ENCODE peak calls at places on chromosomes 11 and 22, in seven cellular contexts. J, R, I, K, S, O and Z are unnamed samples.

GRCh38 chr11:119567667-119568582 is 145.0 kb upstream of the THY1 start:
- DNase-seq in J (peak), R (no peak), I (peak), K (peak), S (no peak), O (no peak), Z (no peak)

GRCh38 chr22:38946771-38947170 is 10.6 kb upstream of the APOBEC3A start:
- DNase-seq in J (no peak), R (no peak), I (no peak), K (no peak), S (no peak), O (no peak), Z (no peak)

GRCh38 chr22:27323646-27324045 is 477.9 kb downstream of the MN1 start:
- DNase-seq in J (no peak), R (no peak), I (no peak), K (no peak), S (no peak), O (no peak), Z (no peak)

GRCh38 chr11:112227002-112227401 is 774 bp downstream of the PTS start:
- DNase-seq in J (no peak), R (no peak), I (peak), K (no peak), S (no peak), O (no peak), Z (no peak)

GRCh38 chr11:76263657-76264056 is 57.4 kb upstream of the WNT11 start:
- DNase-seq in J (no peak), R (no peak), I (no peak), K (no peak), S (no peak), O (no peak), Z (no peak)

GRCh38 chr22:46122511-46122971 is 27.8 kb upstream of the PPARA start:
- DNase-seq in J (peak), R (peak), I (peak), K (peak), S (no peak), O (peak), Z (no peak)

GRCh38 chr11:106585061-106585460 is 433.2 kb downstream of the GUCY1A2 start:
- DNase-seq in J (peak), R (no peak), I (peak), K (no peak), S (no peak), O (no peak), Z (no peak)

GRCh38 chr22:40703174-40703573 is 23.9 kb downstream of the MCHR1 start:
- DNase-seq in J (no peak), R (no peak), I (no peak), K (no peak), S (no peak), O (no peak), Z (no peak)

GRCh38 chr11:62865641-62866040 is 15.1 kb upstream of the SLC3A2 start:
- DNase-seq in J (no peak), R (no peak), I (no peak), K (no peak), S (no peak), O (no peak), Z (no peak)

GRCh38 chr22:17106785-17107546 is 14.2 kb downstream of the TMEM121B start:
- DNase-seq in J (no peak), R (no peak), I (no peak), K (no peak), S (no peak), O (no peak), Z (no peak)

GRCh38 chr11:103906291-103906850 is 130.1 kb upstream of the DDI1 start:
- DNase-seq in J (no peak), R (no peak), I (no peak), K (no peak), S (no peak), O (no peak), Z (no peak)
- H3K27ac ChIP-seq in J (no peak), R (no peak), I (no peak), K (no peak), S (no peak), O (no peak), Z (no peak)

DNA sequence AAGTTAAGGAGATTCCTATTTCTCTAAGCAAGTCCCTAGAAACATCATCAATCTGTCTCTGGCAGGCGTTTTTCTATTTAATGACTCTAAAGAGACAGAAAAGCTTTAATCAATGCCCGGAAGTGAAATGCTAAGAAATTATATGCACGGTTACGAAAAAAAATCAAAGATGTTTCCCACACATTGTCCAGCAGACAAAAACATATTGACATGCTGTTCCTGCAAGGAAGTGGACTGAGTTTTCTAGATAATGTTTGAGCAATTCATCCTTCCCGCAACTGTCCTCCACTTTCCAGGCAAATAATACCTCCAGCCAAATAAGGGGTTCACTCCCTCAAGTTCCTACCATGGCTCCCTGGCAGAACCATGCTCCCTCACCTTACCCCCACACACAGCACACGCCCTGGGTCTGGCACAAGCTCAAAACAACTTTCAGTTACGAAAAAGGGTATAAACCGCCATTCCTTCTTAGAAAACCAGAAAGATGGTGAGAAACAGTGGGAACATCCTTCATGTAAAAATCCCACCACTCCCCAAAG is 29.6 kb downstream of the GALNT18 start:
- DNase-seq in J (no peak), R (no peak), I (no peak), K (no peak), S (no peak), O (no peak), Z (no peak)
- H3K27ac ChIP-seq in J (no peak), R (no peak), I (no peak), K (no peak), S (no peak), O (no peak), Z (no peak)

DNA sequence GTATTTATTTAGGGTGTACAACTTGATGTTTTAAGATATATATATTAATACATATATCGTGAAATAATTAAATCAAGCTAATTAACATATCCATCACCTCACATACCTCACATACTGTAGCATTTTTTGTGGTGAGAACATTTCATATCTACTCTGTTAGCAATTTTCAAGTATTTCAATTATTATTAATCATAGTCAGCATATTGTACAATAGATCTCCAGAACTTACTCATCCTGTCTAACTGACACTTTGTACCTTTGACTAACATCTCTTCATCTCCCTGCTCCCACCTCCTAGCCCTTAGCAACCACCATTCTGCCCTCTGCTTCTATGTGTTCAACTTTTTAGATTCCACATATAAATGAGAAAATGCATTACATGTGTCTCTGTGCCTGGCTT is 108.4 kb downstream of the BARX2 start:
- DNase-seq in J (no peak), R (no peak), I (no peak), K (no peak), S (no peak), O (no peak), Z (no peak)
- H3K27ac ChIP-seq in J (no peak), R (no peak), I (no peak), K (no peak), S (no peak), O (no peak), Z (no peak)

DNA sequence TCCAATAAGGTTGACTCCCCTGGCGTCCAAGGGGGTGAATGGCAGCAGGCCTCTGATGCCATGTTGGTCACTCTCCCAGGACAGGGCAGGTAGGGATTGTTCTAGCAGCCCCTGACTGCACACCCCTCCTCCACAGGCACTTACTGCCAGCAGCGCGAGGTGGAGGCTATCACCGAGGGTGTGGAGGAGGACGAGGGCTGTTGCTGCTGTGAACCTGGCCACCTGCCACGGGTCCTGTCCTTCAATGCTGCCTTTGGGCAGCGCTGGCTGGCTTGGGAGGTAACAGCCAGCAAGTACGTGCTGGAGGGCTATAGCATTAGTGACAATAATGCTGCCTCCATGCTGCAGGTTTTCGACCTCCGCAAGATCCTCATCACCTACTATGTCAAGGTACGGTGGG is 7.7 kb upstream of the SIPA1 start:
- DNase-seq in J (no peak), R (no peak), I (no peak), K (no peak), S (no peak), O (no peak), Z (no peak)
- H3K27ac ChIP-seq in J (no peak), R (no peak), I (no peak), K (no peak), S (no peak), O (no peak), Z (no peak)

GRCh38 chr11:72935705-72936104 is 121.5 kb downstream of the ATG16L2 start:
- DNase-seq in J (no peak), R (no peak), I (no peak), K (no peak), S (no peak), O (no peak), Z (no peak)
- H3K27ac ChIP-seq in J (no peak), R (no peak), I (no peak), K (no peak), S (no peak), O (no peak), Z (no peak)

GRCh38 chr11:46590740-46591606 is 2.9 kb downstream of the AMBRA1 start:
- DNase-seq in J (no peak), R (no peak), I (peak), K (no peak), S (no peak), O (no peak), Z (no peak)
- H3K27ac ChIP-seq in J (no peak), R (no peak), I (no peak), K (no peak), S (no peak), O (no peak), Z (no peak)